ENCODE peak calls at places on chromosomes 13 and 19, in nine cellular contexts. F, U, E, D, R, I, J, Z and Y are unnamed samples.

GRCh38 chr13:74133657-74134201 is 475 bp downstream of the KLF12 start:
- DNase-seq in F (peak; percentile 84), U (peak; percentile 88), D (peak; percentile 57), J (no peak), I (peak; percentile 84), R (peak; percentile 91), E (peak; percentile 70), Z (peak; percentile 97), Y (peak; percentile 61)

GRCh38 chr13:100810991-100811390 is 136.4 kb upstream of the TMTC4 start:
- DNase-seq in F (no peak), Z (no peak), D (no peak), E (no peak), I (no peak), R (no peak), J (no peak), U (no peak), Y (no peak)

GRCh38 chr19:56810260-56810659 is 30.3 kb downstream of the PEG3 start:
- DNase-seq in J (no peak), R (no peak), Z (no peak), F (no peak), U (no peak), I (no peak), D (no peak), E (no peak), Y (no peak)

GRCh38 chr13:50208826-50209335 is 193.6 kb downstream of the KCNRG start:
- DNase-seq in J (no peak), I (peak; percentile 76), U (peak; percentile 77), F (no peak), E (peak; percentile 38), Z (peak; percentile 96), R (peak; percentile 70), D (peak; percentile 29), Y (no peak)

GRCh38 chr13:24148414-24149305 is 11.9 kb upstream of the SPATA13 start:
- DNase-seq in I (no peak), J (peak; percentile 46), R (no peak), Z (peak; percentile 97), D (peak; percentile 64), E (peak; percentile 37), F (no peak), U (no peak), Y (peak; percentile 99)

GRCh38 chr19:51660975-51661600 is 14.5 kb upstream of the SIGLEC14 start:
- DNase-seq in I (no peak), F (peak; percentile 72), E (peak; percentile 87), Z (peak; percentile 75), U (peak; percentile 77), J (peak; percentile 42), D (peak; percentile 65), R (peak; percentile 86), Y (peak; percentile 72)

GRCh38 chr13:112783135-112783945 is 93.5 kb downstream of the ATP11A start:
- DNase-seq in E (no peak), I (peak; percentile 74), U (no peak), R (no peak), J (no peak), Z (peak; percentile 44), D (no peak), F (no peak), Y (no peak)

GRCh38 chr19:17803264-17803896 is 8.4 kb downstream of the B3GNT3 start:
- DNase-seq in R (peak; percentile 63), E (no peak), Z (no peak), J (no peak), U (peak; percentile 65), F (no peak), D (no peak), I (no peak), Y (no peak)

GRCh38 chr13:113638806-113639205 is 19.2 kb downstream of the ATP4B start:
- DNase-seq in F (no peak), D (no peak), R (no peak), J (no peak), Z (no peak), U (no peak), I (no peak), E (no peak), Y (no peak)

GRCh38 chr19:15591796-15592195 is 23.2 kb upstream of the CYP4F8 start:
- DNase-seq in J (no peak), Z (no peak), D (no peak), U (no peak), R (no peak), I (no peak), E (no peak), F (no peak), Y (no peak)

GRCh38 chr13:41756198-41756885 is 204.6 kb downstream of the VWA8 start:
- DNase-seq in R (no peak), E (no peak), Z (no peak), J (no peak), D (no peak), F (no peak), U (peak; percentile 54), I (no peak), Y (no peak)

GRCh38 chr13:113926301-113926761 is 47.5 kb downstream of the C13orf46 start:
- DNase-seq in I (no peak), E (no peak), U (no peak), F (peak; percentile 7), Z (no peak), R (no peak), J (no peak), D (no peak), Y (no peak)

GRCh38 chr13:97125810-97126738 is 96.1 kb upstream of the MBNL2 start:
- DNase-seq in E (no peak), R (no peak), Z (peak; percentile 48), J (no peak), U (no peak), D (no peak), I (no peak), F (peak; percentile 48), Y (peak; percentile 61)

GRCh38 chr19:36115453-36116343 is at the start of gene TBCB:
- DNase-seq in U (peak; percentile 79), R (peak; percentile 90), D (peak; percentile 67), J (no peak), E (peak; percentile 39), I (peak; percentile 93), Z (peak; percentile 42), F (no peak), Y (peak; percentile 79)

GRCh38 chr13:49641810-49642291 is 13.5 kb downstream of the ARL11 start:
- DNase-seq in F (no peak), E (no peak), Z (peak; percentile 56), J (peak; percentile 22), R (peak; percentile 83), D (peak; percentile 28), I (peak; percentile 85), U (peak; percentile 86), Y (peak; percentile 73)

GRCh38 chr19:31262673-31263308 is 86.4 kb downstream of the TSHZ3 start:
- DNase-seq in Z (no peak), D (no peak), R (no peak), F (no peak), E (no peak), U (no peak), J (no peak), I (no peak), Y (no peak)